ENCODE peak calls at places on chromosomes 11 and 22, in five cellular contexts. One of them, this sample, is unnamed.

GRCh38 chr11:11964774-11965150 is 43.7 kb downstream of the DKK3 start:
- DNase-seq in A549: no peak
- DNase-seq in transverse colon: no peak
- DNase-seq in uterus: no peak
- DNase-seq in IMR-90: no peak
- DNase-seq in this sample: no peak

GRCh38 chr11:128174465-128175101 is 412.8 kb downstream of the ETS1 start:
- DNase-seq in transverse colon: no peak
- DNase-seq in A549: no peak
- DNase-seq in uterus: no peak
- DNase-seq in IMR-90: peak; percentile 67
- DNase-seq in this sample: no peak

GRCh38 chr11:68940651-68941323 is 37.1 kb downstream of the IGHMBP2 start:
- DNase-seq in A549: no peak
- DNase-seq in transverse colon: no peak
- DNase-seq in uterus: no peak
- DNase-seq in IMR-90: no peak
- DNase-seq in this sample: no peak

GRCh38 chr22:37079668-37080171 is 28.2 kb downstream of the KCTD17 start:
- DNase-seq in transverse colon: peak; percentile 48
- DNase-seq in IMR-90: peak; percentile 76
- DNase-seq in A549: no peak
- DNase-seq in uterus: no peak
- DNase-seq in this sample: no peak

GRCh38 chr11:35218956-35219355 is 80.0 kb downstream of the CD44 start:
- DNase-seq in transverse colon: no peak
- DNase-seq in IMR-90: peak; percentile 87
- DNase-seq in uterus: no peak
- DNase-seq in A549: no peak
- DNase-seq in this sample: no peak

GRCh38 chr11:70587095-70587389 is 188.7 kb downstream of the CTTN start:
- DNase-seq in transverse colon: no peak
- DNase-seq in A549: no peak
- DNase-seq in IMR-90: peak; percentile 8
- DNase-seq in uterus: no peak
- DNase-seq in this sample: no peak

GRCh38 chr11:66936326-66936725 is 21.9 kb downstream of the PC start:
- DNase-seq in IMR-90: peak; percentile 97
- DNase-seq in transverse colon: no peak
- DNase-seq in A549: no peak
- DNase-seq in uterus: no peak
- DNase-seq in this sample: no peak

GRCh38 chr22:31134688-31135087 is 5.6 kb downstream of the PLA2G3 start:
- DNase-seq in uterus: no peak
- DNase-seq in transverse colon: no peak
- DNase-seq in IMR-90: no peak
- DNase-seq in A549: no peak
- DNase-seq in this sample: no peak

GRCh38 chr11:61493832-61494231 is 14.7 kb upstream of the LRRC10B start:
- DNase-seq in uterus: no peak
- DNase-seq in transverse colon: no peak
- DNase-seq in A549: no peak
- DNase-seq in IMR-90: no peak
- DNase-seq in this sample: no peak

GRCh38 chr11:96242191-96242845 is 100.7 kb downstream of the MAML2 start:
- DNase-seq in A549: no peak
- DNase-seq in IMR-90: no peak
- DNase-seq in transverse colon: no peak
- DNase-seq in uterus: no peak
- DNase-seq in this sample: no peak
- H3K4me3 ChIP-seq in A549: peak overlapping the region; percentile 43
- H3K4me3 ChIP-seq in IMR-90: no peak overlapping the region
- H3K4me3 ChIP-seq in transverse colon: no peak overlapping the region
- H3K4me3 ChIP-seq in uterus: no peak overlapping the region
- H3K4me3 ChIP-seq in this sample: peak overlapping the region; percentile 31

DNA sequence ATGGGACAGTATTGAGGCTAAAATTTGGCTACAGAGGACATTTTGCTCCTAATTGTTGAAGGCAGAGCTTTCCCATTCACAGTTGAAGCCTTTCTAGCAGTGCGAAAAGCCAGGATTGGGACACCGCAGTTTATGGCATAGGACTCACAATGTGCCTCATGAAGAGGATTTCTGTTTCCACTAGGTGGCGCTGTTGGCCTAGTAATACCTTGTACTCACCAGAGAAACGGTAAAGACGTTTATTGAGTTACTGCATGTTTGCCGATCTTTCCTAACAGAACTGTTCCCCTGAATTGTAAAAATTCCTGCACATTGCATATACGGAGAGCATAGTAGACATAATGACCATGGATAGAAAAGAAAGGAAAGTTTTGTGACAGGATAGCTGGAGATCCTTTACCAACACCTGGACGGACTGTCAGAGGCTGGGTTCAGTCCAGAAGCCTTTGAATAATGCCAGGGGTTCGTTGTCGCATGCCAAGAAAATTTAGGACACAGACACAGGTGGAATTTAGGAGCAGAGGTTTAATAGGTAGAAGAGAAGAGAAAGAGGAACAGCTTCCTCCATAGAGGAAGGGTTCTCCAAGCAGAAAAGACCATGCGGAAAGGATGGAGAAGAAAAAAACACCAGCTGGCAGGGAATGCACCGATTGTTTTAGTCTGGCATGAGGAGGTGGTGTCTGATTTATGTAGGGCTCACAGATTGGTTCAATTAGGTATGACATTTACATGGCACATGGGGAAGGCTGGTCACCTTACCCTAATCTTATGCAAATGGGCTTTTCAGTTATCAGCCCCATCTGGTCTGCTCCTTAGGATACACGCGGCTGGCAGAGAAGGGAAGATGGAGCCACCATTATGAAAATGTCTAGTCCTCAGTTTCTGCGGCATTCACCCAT is 10.8 kb upstream of the OR51D1 start:
- DNase-seq in A549: peak; percentile 8
- DNase-seq in IMR-90: peak; percentile 79
- DNase-seq in transverse colon: peak; percentile 74
- DNase-seq in uterus: peak; percentile 32
- DNase-seq in this sample: no peak
- TF ChIP-seq CTCF in A549: peak; percentile 48
- TF ChIP-seq CTCF in IMR-90: peak; percentile 82
- TF ChIP-seq CTCF in transverse colon: peak; percentile 68
- TF ChIP-seq CTCF in uterus: peak; percentile 44
- TF ChIP-seq CTCF in this sample: no peak

GRCh38 chr22:23970201-23970641 is 3.5 kb downstream of the DDTL start:
- DNase-seq in transverse colon: no peak
- DNase-seq in A549: no peak
- DNase-seq in IMR-90: no peak
- DNase-seq in uterus: no peak
- DNase-seq in this sample: no peak
- TF ChIP-seq POLR2A in transverse colon: no peak
- TF ChIP-seq POLR2A in A549: no peak
- TF ChIP-seq POLR2A in IMR-90: no peak
- TF ChIP-seq POLR2A in uterus: no peak
- TF ChIP-seq POLR2A in this sample: no peak

DNA sequence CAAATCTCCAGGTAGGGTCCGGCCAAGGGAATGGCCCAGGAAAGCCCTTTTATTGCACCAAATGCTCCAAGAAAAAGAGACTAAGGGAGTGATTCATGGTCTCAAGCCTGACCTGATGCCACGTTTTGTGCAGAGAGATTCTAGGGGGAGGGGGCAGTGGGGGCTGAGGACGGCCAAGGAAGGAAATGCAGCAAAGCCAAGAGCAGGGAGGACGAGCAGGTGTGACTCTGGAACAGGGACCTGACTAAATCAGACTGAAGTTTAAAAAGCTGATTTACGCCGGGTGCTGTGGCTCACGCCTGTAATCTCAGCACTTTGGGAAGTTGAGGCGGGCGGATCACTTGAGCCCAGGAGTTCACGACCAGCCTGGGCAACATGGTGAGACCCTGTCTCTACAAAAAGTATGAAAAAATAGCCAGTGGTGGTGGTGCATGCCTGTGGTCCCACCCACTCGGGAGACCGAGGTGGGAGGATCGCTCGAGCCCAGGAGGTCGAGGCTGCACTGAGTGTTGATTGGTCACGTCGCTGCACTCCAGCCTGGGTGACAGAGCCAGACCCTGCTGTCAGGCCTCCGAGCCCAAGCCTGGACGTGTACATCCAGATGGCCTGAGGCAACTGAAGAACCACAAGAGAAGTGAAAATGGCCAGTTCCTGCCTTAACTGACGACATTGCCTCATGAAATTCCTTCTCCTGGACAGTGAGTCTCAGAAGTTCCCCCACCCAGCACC is 10.8 kb upstream of the IFITM3 start:
- DNase-seq in A549: no peak
- DNase-seq in IMR-90: no peak
- DNase-seq in uterus: peak; percentile 30
- DNase-seq in transverse colon: no peak
- DNase-seq in this sample: no peak
- H3K4me3 ChIP-seq in A549: no peak overlapping the region
- H3K4me3 ChIP-seq in IMR-90: no peak overlapping the region
- H3K4me3 ChIP-seq in uterus: no peak overlapping the region
- H3K4me3 ChIP-seq in transverse colon: no peak overlapping the region
- H3K4me3 ChIP-seq in this sample: no peak overlapping the region

GRCh38 chr22:29738118-29738815 is 18.5 kb downstream of the CABP7 start:
- DNase-seq in uterus: no peak
- DNase-seq in IMR-90: no peak
- DNase-seq in A549: no peak
- DNase-seq in transverse colon: no peak
- DNase-seq in this sample: no peak

GRCh38 chr22:29742319-29742718 is 22.5 kb downstream of the CABP7 start:
- DNase-seq in transverse colon: no peak
- DNase-seq in IMR-90: no peak
- DNase-seq in A549: no peak
- DNase-seq in uterus: no peak
- DNase-seq in this sample: no peak

GRCh38 chr22:29739346-29739875 is 19.6 kb downstream of the CABP7 start:
- DNase-seq in uterus: no peak
- DNase-seq in transverse colon: no peak
- DNase-seq in A549: no peak
- DNase-seq in IMR-90: no peak
- DNase-seq in this sample: no peak

GRCh38 chr22:29737251-29738117 is 17.7 kb downstream of the CABP7 start:
- DNase-seq in transverse colon: no peak
- DNase-seq in IMR-90: no peak
- DNase-seq in uterus: no peak
- DNase-seq in A549: no peak
- DNase-seq in this sample: no peak

DNA sequence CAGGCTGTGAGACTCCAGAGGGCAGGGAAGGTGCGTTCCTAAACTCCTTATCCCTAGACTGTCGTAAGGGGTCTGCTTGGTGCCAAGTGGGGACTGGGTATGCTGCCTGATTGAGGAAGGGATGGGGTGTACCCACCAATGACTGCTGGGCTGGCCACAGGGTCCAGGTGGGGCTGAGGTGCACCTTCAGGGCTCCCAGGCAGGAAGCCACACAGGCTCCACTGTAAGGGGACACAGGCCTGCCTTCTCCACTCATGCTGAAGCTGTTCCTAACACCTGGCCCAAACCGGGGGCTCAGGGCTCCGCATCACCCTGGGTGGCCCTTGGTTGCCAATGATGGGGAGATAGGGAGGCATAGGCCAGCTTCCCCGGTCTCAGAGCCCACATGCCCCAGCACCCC is 20.4 kb downstream of the CABP7 start:
- DNase-seq in uterus: no peak
- DNase-seq in A549: no peak
- DNase-seq in transverse colon: no peak
- DNase-seq in IMR-90: no peak
- DNase-seq in this sample: no peak
- TF ChIP-seq CTCF in uterus: no peak
- TF ChIP-seq CTCF in A549: no peak
- TF ChIP-seq CTCF in transverse colon: no peak
- TF ChIP-seq CTCF in IMR-90: no peak
- TF ChIP-seq CTCF in this sample: no peak

GRCh38 chr11:2376751-2377451 is at the start of gene CD81:
- DNase-seq in uterus: peak; percentile 50
- DNase-seq in IMR-90: peak; percentile 33
- DNase-seq in transverse colon: no peak
- DNase-seq in A549: peak; percentile 32
- DNase-seq in this sample: no peak
- TF ChIP-seq POLR2A in uterus: peak; percentile 28
- TF ChIP-seq POLR2A in IMR-90: peak; percentile 93
- TF ChIP-seq POLR2A in transverse colon: no peak
- TF ChIP-seq POLR2A in A549: peak; percentile 89
- TF ChIP-seq POLR2A in this sample: no peak

GRCh38 chr11:64007629-64008282 is 21.5 kb downstream of the OTUB1 start:
- DNase-seq in IMR-90: no peak
- DNase-seq in uterus: peak; percentile 70
- DNase-seq in A549: peak; percentile 86
- DNase-seq in transverse colon: peak; percentile 65
- DNase-seq in this sample: no peak
- H3K4me3 ChIP-seq in IMR-90: no peak overlapping the region
- H3K4me3 ChIP-seq in uterus: peak overlapping the region; percentile 34
- H3K4me3 ChIP-seq in A549: peak overlapping the region; percentile 42
- H3K4me3 ChIP-seq in transverse colon: peak overlapping the region; percentile 5
- H3K4me3 ChIP-seq in this sample: peak overlapping the region; percentile 51

This sample was measured in vagina.